ENCODE peak calls at places on chromosomes 13 and 19, in five cellular contexts. K, S, C, E and G are unnamed samples.

GRCh38 chr19:43775299-43775890 is 5.4 kb downstream of the KCNN4 start:
- DNase-seq in K (no peak), S (no peak), C (no peak), E (no peak), G (no peak)

GRCh38 chr13:50127017-50127725 is 111.9 kb downstream of the KCNRG start:
- DNase-seq in K (peak; percentile 75), S (peak; percentile 50), C (peak; percentile 33), E (peak; percentile 77), G (peak; percentile 69)

GRCh38 chr19:41531438-41532311 is 44.3 kb upstream of the CEACAM21 start:
- DNase-seq in K (no peak), S (peak; percentile 31), C (peak; percentile 7), E (no peak), G (peak; percentile 95)

GRCh38 chr19:45478454-45479238 is 10.8 kb downstream of the FOSB start:
- DNase-seq in K (peak; percentile 93), S (peak; percentile 96), C (peak; percentile 94), E (peak; percentile 95), G (peak; percentile 89)

GRCh38 chr13:34013061-34013460 is 195.1 kb downstream of the RFC3 start:
- DNase-seq in K (no peak), S (no peak), C (no peak), E (no peak), G (no peak)

GRCh38 chr13:79434578-79434977 is 28.5 kb upstream of the RBM26 start:
- DNase-seq in K (no peak), S (peak; percentile 42), C (peak; percentile 67), E (no peak), G (peak; percentile 74)

GRCh38 chr19:47377208-47377701 is 28.1 kb downstream of the DHX34 start:
- DNase-seq in K (no peak), S (no peak), C (no peak), E (no peak), G (no peak)

GRCh38 chr13:94712812-94713555 is 639 bp upstream of the SOX21 start:
- DNase-seq in K (peak; percentile 92), S (peak; percentile 46), C (peak; percentile 75), E (peak; percentile 81), G (peak; percentile 70)

GRCh38 chr19:37855098-37855497 is 51.3 kb downstream of the WDR87 start:
- DNase-seq in K (no peak), S (peak; percentile 17), C (peak; percentile 70), E (no peak), G (peak; percentile 4)

GRCh38 chr19:48397636-48398328 is 4.3 kb downstream of the GRIN2D start:
- DNase-seq in K (no peak), S (no peak), C (no peak), E (peak; percentile 67), G (peak; percentile 45)

GRCh38 chr13:21053231-21053630 is 8.2 kb downstream of the LATS2 start:
- DNase-seq in K (no peak), S (no peak), C (no peak), E (no peak), G (no peak)

GRCh38 chr19:33300016-33300981 is 2.0 kb downstream of the CEBPA start:
- DNase-seq in K (no peak), S (no peak), C (no peak), E (no peak), G (no peak)

GRCh38 chr19:7550169-7550770 is 14.8 kb downstream of the PNPLA6 start:
- DNase-seq in K (no peak), S (no peak), C (no peak), E (no peak), G (no peak)

GRCh38 chr13:40464991-40465390 is 201.4 kb downstream of the FOXO1 start:
- DNase-seq in K (no peak), S (no peak), C (no peak), E (no peak), G (no peak)

GRCh38 chr19:3682286-3682685 is 18.0 kb downstream of the PIP5K1C start:
- DNase-seq in K (no peak), S (no peak), C (no peak), E (peak; percentile 37), G (no peak)

GRCh38 chr19:3680939-3681338 is 19.3 kb downstream of the PIP5K1C start:
- DNase-seq in K (no peak), S (no peak), C (no peak), E (peak; percentile 44), G (no peak)

GRCh38 chr19:3678188-3678587 is 22.1 kb downstream of the PIP5K1C start:
- DNase-seq in K (no peak), S (no peak), C (no peak), E (no peak), G (no peak)

GRCh38 chr19:3679138-3679537 is 21.1 kb downstream of the PIP5K1C start:
- DNase-seq in K (no peak), S (no peak), C (no peak), E (no peak), G (no peak)

DNA sequence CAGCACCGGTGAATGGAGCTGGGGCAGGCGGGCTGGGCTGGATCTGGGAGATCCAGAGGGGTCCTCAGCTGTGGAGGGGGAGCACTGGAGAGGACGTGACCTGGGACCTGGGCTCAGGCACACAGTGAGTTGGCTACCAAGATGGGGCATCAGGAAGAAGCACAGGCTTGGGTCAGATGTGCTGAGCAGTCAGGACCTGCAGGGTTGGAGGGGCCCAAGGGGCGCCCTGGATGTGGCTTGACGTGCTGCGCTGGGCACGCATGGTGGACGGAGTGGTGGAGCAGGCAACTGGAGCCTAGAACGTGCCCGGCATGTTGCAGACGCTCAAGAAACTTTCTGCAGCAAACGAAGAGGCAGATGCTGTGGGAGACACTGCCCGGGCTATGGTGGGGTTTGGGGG is 20.7 kb downstream of the PIP5K1C start:
- DNase-seq in K (no peak), S (no peak), C (no peak), E (peak; percentile 41), G (no peak)
- H3K9ac ChIP-seq in K (no peak overlapping the region), S (no peak overlapping the region), C (no peak overlapping the region), E (no peak overlapping the region), G (no peak overlapping the region)

GRCh38 chr19:1037553-1038115 is 2.3 kb upstream of the ABCA7 start:
- DNase-seq in K (no peak), S (no peak), C (no peak), E (peak; percentile 48), G (no peak)
- H3K9ac ChIP-seq in K (no peak overlapping the region), S (no peak overlapping the region), C (no peak overlapping the region), E (no peak overlapping the region), G (no peak overlapping the region)

DNA sequence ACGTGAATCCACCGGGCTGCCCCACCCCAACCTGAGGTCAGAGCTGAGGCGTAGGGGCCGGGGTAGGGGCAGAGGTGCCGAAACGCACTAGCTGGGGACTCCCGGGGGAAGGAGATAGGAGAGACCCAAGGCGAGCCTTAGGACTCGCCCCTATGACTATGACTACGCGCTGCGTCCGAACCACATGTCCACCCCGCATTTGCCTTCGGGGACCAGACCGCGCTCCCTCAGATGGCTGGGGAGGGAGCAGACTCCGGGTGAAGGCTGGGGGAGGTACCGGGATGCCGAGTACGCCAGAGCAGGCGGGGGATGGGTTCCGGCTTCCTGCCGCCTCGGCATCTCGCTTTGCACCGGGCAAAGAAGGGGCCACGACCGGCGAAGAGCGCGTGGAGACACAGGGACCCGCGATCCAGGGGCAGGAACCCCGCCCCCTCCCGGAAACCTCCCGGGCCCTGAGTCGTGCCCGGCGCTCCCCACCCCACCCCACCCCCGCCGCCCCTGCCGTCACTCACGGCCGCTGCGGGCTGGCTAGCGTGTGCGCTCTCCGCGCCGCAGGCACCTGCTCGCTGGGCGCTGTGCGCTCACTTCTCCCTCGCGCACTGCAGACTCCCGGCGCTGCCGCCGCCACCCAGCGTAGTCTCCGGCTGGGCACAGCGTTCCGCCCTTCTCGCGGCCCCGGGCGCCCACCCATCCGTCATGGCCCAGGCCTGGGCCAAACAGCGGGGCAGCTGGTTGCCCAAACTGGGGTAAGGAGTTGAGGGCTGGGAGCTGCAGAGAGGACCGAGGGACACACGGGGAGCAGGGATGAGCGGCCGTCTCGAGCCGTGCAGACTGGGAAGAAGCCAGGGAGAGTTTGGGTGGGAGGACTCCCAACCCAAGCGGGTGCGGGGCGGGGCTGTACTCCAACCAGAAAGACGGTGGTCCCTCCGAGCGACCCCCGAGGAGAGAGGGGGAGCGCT is 603 bp upstream of the VSTM2B start:
- DNase-seq in K (peak; percentile 66), S (no peak), C (no peak), E (peak; percentile 82), G (no peak)
- H3K9ac ChIP-seq in K (no peak overlapping the region), S (no peak overlapping the region), C (no peak overlapping the region), E (no peak overlapping the region), G (no peak overlapping the region)

GRCh38 chr13:113762075-113762474 is 3.0 kb downstream of the TMEM255B start:
- DNase-seq in K (no peak), S (no peak), C (no peak), E (no peak), G (no peak)

GRCh38 chr13:113759525-113760137 is 605 bp downstream of the TMEM255B start:
- DNase-seq in K (peak; percentile 58), S (peak; percentile 9), C (no peak), E (peak; percentile 64), G (peak; percentile 45)

GRCh38 chr13:113761136-113761535 is 2.1 kb downstream of the TMEM255B start:
- DNase-seq in K (no peak), S (no peak), C (no peak), E (peak; percentile 27), G (no peak)

GRCh38 chr13:113756441-113757097 is 2.5 kb upstream of the TMEM255B start:
- DNase-seq in K (no peak), S (peak; percentile 12), C (no peak), E (peak; percentile 28), G (peak; percentile 24)

GRCh38 chr13:113758651-113759524 is at the start of gene TMEM255B:
- DNase-seq in K (peak; percentile 91), S (peak; percentile 49), C (peak; percentile 66), E (peak; percentile 95), G (peak; percentile 84)
- H3K9ac ChIP-seq in K (no peak within 1 kb of the TSS), S (peak within 1 kb of the TSS; percentile 47), C (peak within 1 kb of the TSS; percentile 55), E (no peak within 1 kb of the TSS), G (peak within 1 kb of the TSS; percentile 74)

GRCh38 chr19:31500540-31500830 is 151.2 kb upstream of the TSHZ3 start:
- DNase-seq in K (no peak), S (no peak), C (no peak), E (no peak), G (no peak)
- H3K9ac ChIP-seq in K (no peak overlapping the region), S (no peak overlapping the region), C (no peak overlapping the region), E (no peak overlapping the region), G (no peak overlapping the region)